ENCODE peak calls at places on chromosomes 6 and 20, in five cellular contexts. P, B, Z, C and O are unnamed samples.
A peak's percentile ranks its signal among the peaks of the same experiment; 100 is the strongest.

GRCh38 chr6:132147530-132148011 is 196.4 kb upstream of the CCN2 start:
- DNase-seq in P (peak; percentile 74), Z (no peak), B (peak; percentile 93), C (peak; percentile 91), O (peak; percentile 94)

GRCh38 chr20:25453035-25453810 is 45.8 kb downstream of the GINS1 start:
- DNase-seq in B (peak; percentile 47), Z (peak; percentile 41), P (no peak), C (peak; percentile 43), O (no peak)

GRCh38 chr6:87908978-87909802 is 138.5 kb upstream of the SPACA1 start:
- DNase-seq in B (peak; percentile 78), C (no peak), P (no peak), Z (no peak), O (no peak)

GRCh38 chr6:352474-352873 is 39.1 kb upstream of the IRF4 start:
- DNase-seq in C (no peak), Z (no peak), P (no peak), B (no peak), O (no peak)

GRCh38 chr6:135189344-135189743 is 8.2 kb downstream of the MYB start:
- DNase-seq in B (no peak), P (no peak), C (no peak), Z (no peak), O (no peak)

GRCh38 chr6:29517728-29518440 is 30.1 kb upstream of the MAS1L start:
- DNase-seq in C (no peak), P (no peak), B (no peak), Z (no peak), O (no peak)

GRCh38 chr20:47272893-47273590 is 83.5 kb downstream of the ZMYND8 start:
- DNase-seq in B (peak; percentile 69), Z (peak; percentile 69), P (peak; percentile 91), C (peak; percentile 71), O (peak; percentile 66)

GRCh38 chr6:43736211-43736786 is 33.7 kb upstream of the VEGFA start:
- DNase-seq in C (no peak), P (no peak), B (no peak), Z (no peak), O (no peak)

GRCh38 chr6:32176476-32177181 is 745 bp upstream of the AGPAT1 start:
- DNase-seq in Z (no peak), B (peak; percentile 63), C (peak; percentile 75), P (peak; percentile 68), O (no peak)

GRCh38 chr6:130381459-130382380 is 15.9 kb downstream of the TMEM200A start:
- DNase-seq in B (no peak), Z (no peak), P (no peak), C (no peak), O (no peak)

GRCh38 chr6:83558975-83559374 is 46.6 kb downstream of the PRSS35 start:
- DNase-seq in Z (no peak), B (no peak), C (no peak), P (no peak), O (no peak)

GRCh38 chr6:116511424-116512131 is at the start of gene CALHM5:
- DNase-seq in C (peak; percentile 94), B (peak; percentile 89), Z (peak; percentile 28), P (peak; percentile 95), O (peak; percentile 62)

GRCh38 chr6:150686566-150686965 is 86.9 kb downstream of the PLEKHG1 start:
- DNase-seq in C (no peak), P (no peak), B (no peak), Z (no peak), O (no peak)

GRCh38 chr6:37103169-37104039 is 66.5 kb upstream of the PIM1 start:
- DNase-seq in C (no peak), P (peak; percentile 42), Z (peak; percentile 53), B (no peak), O (no peak)

GRCh38 chr6:137843206-137843605 is 23.9 kb upstream of the TNFAIP3 start:
- DNase-seq in C (no peak), P (no peak), B (no peak), Z (no peak), O (no peak)

GRCh38 chr6:33692760-33693158 is 18.7 kb downstream of the UQCC2 start:
- DNase-seq in P (no peak), Z (no peak), C (peak; percentile 7), B (peak; percentile 28), O (no peak)

GRCh38 chr20:611843-612185 is 1.7 kb upstream of the TCF15 start:
- DNase-seq in Z (no peak), C (no peak), P (no peak), B (no peak), O (no peak)

GRCh38 chr6:14905201-14905600 is 340.7 kb upstream of the JARID2 start:
- DNase-seq in B (no peak), Z (no peak), P (no peak), C (no peak), O (no peak)

GRCh38 chr6:169738204-169738971 is 13.0 kb downstream of the DYNLT2 start:
- DNase-seq in B (no peak), C (no peak), P (peak; percentile 24), Z (peak; percentile 5), O (no peak)

GRCh38 chr6:21780144-21780543 is 186.6 kb downstream of the SOX4 start:
- DNase-seq in C (peak; percentile 40), Z (no peak), P (no peak), B (no peak), O (no peak)

GRCh38 chr6:4804095-4804494 is 27.9 kb downstream of the CDYL start:
- DNase-seq in C (peak; percentile 77), B (peak; percentile 88), P (peak; percentile 22), Z (no peak), O (peak; percentile 13)

GRCh38 chr6:146240307-146240706 is 211.4 kb downstream of the GRM1 start:
- DNase-seq in C (no peak), B (no peak), P (no peak), Z (no peak), O (no peak)

GRCh38 chr6:146246028-146246427 is 217.2 kb downstream of the GRM1 start:
- DNase-seq in P (no peak), Z (peak; percentile 6), C (no peak), B (no peak), O (no peak)

GRCh38 chr6:146244630-146245143 is 215.8 kb downstream of the GRM1 start:
- DNase-seq in C (no peak), Z (no peak), P (no peak), B (no peak), O (no peak)
- H3K4me3 ChIP-seq in C (no peak overlapping the region), Z (no peak overlapping the region), P (no peak overlapping the region), B (no peak overlapping the region), O (no peak overlapping the region)

GRCh38 chr20:57991211-57991841 is 237.1 kb downstream of the ANKRD60 start:
- DNase-seq in Z (no peak), B (peak; percentile 84), C (no peak), P (peak; percentile 94), O (peak; percentile 60)
- H3K4me3 ChIP-seq in Z (no peak overlapping the region), B (no peak overlapping the region), C (no peak overlapping the region), P (peak overlapping the region; percentile 7), O (no peak overlapping the region)

DNA sequence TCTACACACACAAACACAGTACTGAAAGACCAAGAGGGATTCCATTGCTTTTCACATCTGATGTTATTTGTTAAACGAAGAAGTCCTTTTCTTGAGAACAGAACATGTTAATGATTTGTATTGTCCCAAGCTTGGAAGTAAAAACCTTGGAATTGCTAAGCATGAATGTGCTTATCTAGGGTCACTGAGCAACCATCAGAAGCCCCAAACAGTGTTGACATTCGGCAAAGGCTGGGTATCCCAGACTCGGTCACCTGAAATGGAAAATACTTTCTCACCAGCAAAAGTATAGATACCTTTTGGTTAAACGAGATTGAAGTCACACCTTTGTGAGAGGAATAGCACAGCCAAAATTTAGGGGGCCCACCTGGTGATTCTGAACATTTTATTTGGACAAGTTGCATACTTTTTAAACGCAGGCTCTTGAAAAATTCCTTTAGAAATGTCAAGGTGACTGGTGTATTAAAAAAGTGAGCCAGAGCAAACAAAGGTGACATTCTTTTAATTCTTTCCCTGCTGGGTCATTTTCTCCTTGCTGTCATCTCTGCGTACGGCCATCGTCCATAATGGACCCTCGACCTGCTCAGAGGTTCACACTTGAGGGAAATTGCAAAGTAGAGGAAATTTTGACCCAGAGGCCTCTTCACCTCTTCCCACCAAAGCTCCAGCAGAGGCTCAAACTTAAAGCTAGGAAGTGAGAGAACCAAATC is 95.8 kb upstream of the FOXA2 start:
- DNase-seq in C (no peak), P (no peak), Z (no peak), B (no peak), O (no peak)
- H3K4me3 ChIP-seq in C (no peak overlapping the region), P (no peak overlapping the region), Z (no peak overlapping the region), B (no peak overlapping the region), O (no peak overlapping the region)

GRCh38 chr6:148602136-148602535 is 144.7 kb upstream of the UST start:
- DNase-seq in B (no peak), Z (no peak), P (no peak), C (no peak), O (no peak)
- H3K4me3 ChIP-seq in B (no peak overlapping the region), Z (no peak overlapping the region), P (no peak overlapping the region), C (no peak overlapping the region), O (no peak overlapping the region)

DNA sequence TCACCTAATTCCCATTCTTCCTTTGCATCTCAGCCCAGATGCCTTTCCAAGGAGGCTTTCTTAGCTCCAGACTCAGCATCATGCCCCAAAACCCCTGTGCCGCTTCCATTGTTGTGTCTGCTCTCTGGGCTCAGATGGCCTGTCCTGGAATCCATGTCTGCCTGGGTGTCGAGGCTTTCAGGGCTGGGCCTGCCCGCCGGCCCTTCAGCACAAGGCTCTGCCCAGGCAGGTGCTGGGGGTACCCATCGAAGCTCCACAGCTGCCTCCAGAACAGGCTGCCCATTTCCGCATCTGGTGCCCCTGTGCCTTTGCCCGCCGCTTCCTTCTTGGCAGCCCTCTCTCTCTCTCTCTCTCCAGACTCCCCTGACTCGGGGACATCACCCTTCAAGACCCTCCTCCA is 1.2 kb downstream of the CPXM1 start:
- DNase-seq in Z (no peak), B (no peak), P (no peak), C (no peak), O (no peak)
- H3K4me3 ChIP-seq in Z (peak overlapping the region; percentile 77), B (peak overlapping the region; percentile 49), P (peak overlapping the region; percentile 78), C (no peak overlapping the region), O (peak overlapping the region; percentile 47)

DNA sequence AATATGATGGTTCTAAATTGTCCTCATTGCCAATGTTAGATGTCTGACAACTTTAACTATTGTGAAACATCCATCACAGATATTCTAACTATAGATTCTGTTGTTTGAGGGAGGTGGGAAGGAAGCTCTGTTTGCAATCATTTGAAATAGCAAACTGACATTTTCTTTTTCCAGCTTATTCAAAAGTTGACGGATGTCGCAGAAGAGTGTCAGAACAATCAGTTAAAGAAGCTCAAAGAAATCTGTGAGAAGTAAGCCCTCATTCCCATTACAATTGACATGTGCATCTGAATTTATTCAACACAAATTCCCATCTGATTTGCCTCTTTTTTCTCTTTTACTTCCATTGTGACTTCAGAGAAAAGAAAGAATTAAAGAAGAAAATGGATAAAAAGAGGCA is 280.6 kb upstream of the PLCB4 start:
- DNase-seq in B (no peak), Z (no peak), C (no peak), P (no peak), O (no peak)
- H3K4me3 ChIP-seq in B (no peak overlapping the region), Z (no peak overlapping the region), C (no peak overlapping the region), P (no peak overlapping the region), O (no peak overlapping the region)

DNA sequence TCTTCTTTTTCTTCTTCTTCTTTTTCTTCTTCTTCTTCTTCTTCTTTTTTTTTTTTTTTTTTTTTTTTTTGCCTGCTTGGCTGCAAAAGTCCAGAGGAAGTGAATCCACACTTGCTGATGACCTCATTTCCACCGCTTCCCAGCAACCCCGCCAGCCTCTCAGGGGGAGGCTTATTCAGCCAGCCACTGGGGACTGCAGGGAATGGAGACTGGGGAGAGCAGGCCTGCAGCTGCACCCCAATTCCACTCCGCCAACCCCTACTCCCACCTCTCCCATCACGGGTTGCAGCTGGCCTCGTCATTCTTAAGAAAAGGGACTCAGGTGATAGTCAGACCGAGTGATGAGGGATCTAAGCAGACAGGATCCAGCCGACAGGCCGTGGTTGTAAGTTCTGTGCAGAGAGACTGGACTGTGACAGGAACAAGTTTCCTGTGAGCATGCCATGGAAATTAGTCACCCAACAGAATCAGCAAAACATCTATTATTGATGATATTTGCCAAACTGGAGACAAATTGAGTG is 59.0 kb upstream of the QKI start:
- DNase-seq in P (no peak), C (peak; percentile 67), Z (no peak), B (peak; percentile 87), O (no peak)
- H3K4me3 ChIP-seq in P (peak overlapping the region; percentile 64), C (no peak overlapping the region), Z (no peak overlapping the region), B (no peak overlapping the region), O (no peak overlapping the region)